ENCODE peak calls at places on chromosomes 6 and 20, in five cellular contexts. Z is D721Med, V is GM12865, R is mucosa of descending colon, H is GM12878. I is an unnamed sample.

GRCh38 chr6:23301546-23301945 is 732.2 kb downstream of the HDGFL1 start:
- DNase-seq in Z (no peak), V (no peak), R (no peak), H (no peak), I (no peak)

GRCh38 chr20:6882911-6883310 is 115.4 kb downstream of the BMP2 start:
- DNase-seq in Z (no peak), V (no peak), R (no peak), H (no peak), I (no peak)

GRCh38 chr6:16206595-16207037 is 31.8 kb upstream of the GMPR start:
- DNase-seq in Z (peak; percentile 37), V (peak; percentile 69), R (no peak), H (no peak), I (peak; percentile 70)

GRCh38 chr20:32681175-32682084 is 7.7 kb upstream of the C20orf203 start:
- DNase-seq in Z (no peak), V (no peak), R (no peak), H (no peak), I (no peak)

GRCh38 chr6:3001146-3001772 is 1.6 kb downstream of the NQO2 start:
- DNase-seq in Z (no peak), V (no peak), R (no peak), H (no peak), I (no peak)

GRCh38 chr6:502761-503160 is 111.2 kb downstream of the IRF4 start:
- DNase-seq in Z (no peak), V (no peak), R (no peak), H (no peak), I (no peak)

GRCh38 chr20:18916886-18917785 is 103.6 kb downstream of the SCP2D1 start:
- DNase-seq in Z (no peak), V (no peak), R (no peak), H (no peak), I (no peak)

GRCh38 chr6:53257533-53257932 is 91.2 kb downstream of the ELOVL5 start:
- DNase-seq in Z (no peak), V (no peak), R (no peak), H (no peak), I (no peak)

GRCh38 chr6:26379236-26380139 is 3.4 kb upstream of the BTN2A2 start:
- DNase-seq in Z (no peak), V (no peak), R (no peak), H (no peak), I (no peak)

GRCh38 chr6:89021629-89022028 is 58.2 kb upstream of the RNGTT start:
- DNase-seq in Z (no peak), V (no peak), R (no peak), H (no peak), I (no peak)

GRCh38 chr6:82095091-82095490 is 152.5 kb downstream of the IBTK start:
- DNase-seq in Z (no peak), V (no peak), R (no peak), H (no peak), I (no peak)

GRCh38 chr6:75204222-75204958 is 1.5 kb downstream of the COL12A1 start:
- DNase-seq in Z (peak; percentile 35), V (peak; percentile 58), R (peak; percentile 66), H (no peak), I (peak; percentile 66)

GRCh38 chr6:34671801-34672656 is 24.5 kb downstream of the ILRUN start:
- DNase-seq in Z (no peak), V (peak; percentile 94), R (peak; percentile 63), H (peak; percentile 84), I (peak; percentile 78)

GRCh38 chr6:466564-466963 is 75.0 kb downstream of the IRF4 start:
- DNase-seq in Z (no peak), V (no peak), R (no peak), H (no peak), I (no peak)

GRCh38 chr6:11096109-11096508 is 2.5 kb downstream of the SMIM13 start:
- DNase-seq in Z (no peak), V (peak; percentile 24), R (no peak), H (no peak), I (no peak)

GRCh38 chr6:140909156-140909555 is 1223.6 kb upstream of the GJE1 start:
- DNase-seq in Z (no peak), V (no peak), R (no peak), H (no peak), I (no peak)

GRCh38 chr6:26441977-26442376 is 1.7 kb downstream of the BTN3A3 start:
- DNase-seq in Z (no peak), V (no peak), R (no peak), H (no peak), I (no peak)

GRCh38 chr20:44084891-44085290 is 102.1 kb downstream of the JPH2 start:
- DNase-seq in Z (no peak), V (no peak), R (no peak), H (no peak), I (no peak)

GRCh38 chr6:161498359-161498758 is 224.5 kb upstream of the AGPAT4 start:
- DNase-seq in Z (no peak), V (peak; percentile 18), R (no peak), H (no peak), I (no peak)

GRCh38 chr6:127550403-127550802 is 26.6 kb upstream of the C6orf58 start:
- DNase-seq in Z (no peak), V (no peak), R (no peak), H (no peak), I (no peak)

GRCh38 chr6:160270347-160270746 is 11.7 kb upstream of the SLC22A2 start:
- DNase-seq in Z (no peak), V (no peak), R (no peak), H (no peak), I (no peak)

GRCh38 chr6:93751969-93752368 is 332.6 kb upstream of the EPHA7 start:
- DNase-seq in Z (no peak), V (no peak), R (no peak), H (no peak), I (no peak)

GRCh38 chr6:47414517-47415167 is 62.9 kb upstream of the CD2AP start:
- DNase-seq in Z (no peak), V (peak; percentile 62), R (no peak), H (peak; percentile 47), I (peak; percentile 40)

GRCh38 chr6:33375143-33375649 is 16.4 kb upstream of the KIFC1 start:
- DNase-seq in Z (no peak), V (no peak), R (no peak), H (no peak), I (no peak)

GRCh38 chr6:146361367-146361924 is 182.2 kb upstream of the RAB32 start:
- DNase-seq in Z (no peak), V (no peak), R (no peak), H (no peak), I (no peak)

GRCh38 chr6:126153661-126154060 is 167.3 kb downstream of the TRMT11 start:
- DNase-seq in Z (no peak), V (no peak), R (no peak), H (no peak), I (no peak)

GRCh38 chr6:50030777-50031562 is 9.2 kb upstream of the DEFB110 start:
- DNase-seq in Z (no peak), V (peak; percentile 42), R (no peak), H (no peak), I (peak; percentile 10)

GRCh38 chr6:111692327-111693164 is 86.9 kb upstream of the TRAF3IP2 start:
- DNase-seq in Z (no peak), V (no peak), R (peak; percentile 65), H (no peak), I (no peak)

GRCh38 chr6:151670116-151670515 is 137.4 kb upstream of the ESR1 start:
- DNase-seq in Z (no peak), V (no peak), R (no peak), H (no peak), I (no peak)

GRCh38 chr20:14997791-14998190 is 660.4 kb upstream of the FLRT3 start:
- DNase-seq in Z (no peak), V (no peak), R (no peak), H (no peak), I (no peak)

GRCh38 chr6:100435299-100435698 is 29.4 kb downstream of the SIM1 start:
- DNase-seq in Z (no peak), V (no peak), R (no peak), H (no peak), I (no peak)

GRCh38 chr20:25284131-25284601 is 36.3 kb downstream of the PYGB start:
- DNase-seq in Z (no peak), V (no peak), R (no peak), H (no peak), I (no peak)
- TF ChIP-seq CTCF in Z (no peak), V (no peak), R (no peak), H (no peak), I (no peak)

DNA sequence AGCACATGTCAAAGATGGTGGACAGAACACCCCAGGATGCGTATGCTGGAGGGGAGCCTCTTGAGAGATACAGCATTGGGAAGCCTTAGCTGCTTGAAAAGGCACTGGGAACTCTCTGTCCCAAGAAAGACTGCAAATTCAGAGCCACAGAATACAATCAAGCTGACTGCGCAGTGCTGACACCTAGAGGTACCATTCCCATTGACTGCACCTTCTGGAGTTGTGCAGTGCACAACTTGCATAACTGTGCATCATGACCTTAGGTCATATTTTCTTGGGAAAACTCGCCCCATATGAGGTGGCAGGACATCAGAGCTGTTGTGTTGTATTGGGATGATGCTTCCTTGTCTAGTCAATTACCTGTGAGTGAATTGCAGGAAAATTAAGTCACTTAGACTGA is 646.5 kb upstream of the NOX3 start:
- DNase-seq in Z (no peak), V (peak; percentile 4), R (peak; percentile 19), H (no peak), I (no peak)
- TF ChIP-seq CTCF in Z (peak; percentile 30), V (no peak), R (no peak), H (no peak), I (no peak)

GRCh38 chr6:56552212-56553130 is 90.2 kb downstream of the DST start:
- DNase-seq in Z (no peak), V (no peak), R (no peak), H (no peak), I (no peak)

GRCh38 chr6:56547687-56548086 is 95.0 kb downstream of the DST start:
- DNase-seq in Z (no peak), V (no peak), R (no peak), H (no peak), I (no peak)

GRCh38 chr6:56551409-56552120 is 91.1 kb downstream of the DST start:
- DNase-seq in Z (no peak), V (no peak), R (no peak), H (no peak), I (no peak)

GRCh38 chr6:56550307-56550706 is 92.4 kb downstream of the DST start:
- DNase-seq in Z (no peak), V (no peak), R (no peak), H (no peak), I (no peak)

GRCh38 chr6:56549014-56549413 is 93.7 kb downstream of the DST start:
- DNase-seq in Z (no peak), V (no peak), R (no peak), H (no peak), I (no peak)
- TF ChIP-seq CTCF in Z (peak; percentile 39), V (no peak), R (no peak), H (peak; percentile 26), I (no peak)

GRCh38 chr20:62805711-62806382 is 1.2 kb downstream of the OGFR start:
- DNase-seq in Z (no peak), V (no peak), R (peak; percentile 64), H (no peak), I (no peak)

GRCh38 chr20:62802026-62802712 is 2.5 kb upstream of the OGFR start:
- DNase-seq in Z (no peak), V (no peak), R (no peak), H (no peak), I (no peak)

GRCh38 chr20:62805365-62805710 is 703 bp downstream of the OGFR start:
- DNase-seq in Z (no peak), V (no peak), R (no peak), H (no peak), I (peak; percentile 62)

GRCh38 chr20:62804632-62805364 is at the start of gene OGFR:
- DNase-seq in Z (peak; percentile 85), V (peak; percentile 80), R (peak; percentile 82), H (no peak), I (peak; percentile 93)

GRCh38 chr20:62804021-62804631 is 509 bp upstream of the OGFR start:
- DNase-seq in Z (no peak), V (peak; percentile 38), R (no peak), H (no peak), I (no peak)
- TF ChIP-seq CTCF in Z (no peak), V (peak; percentile 7), R (no peak), H (no peak), I (no peak)